ENCODE peak calls at places on chromosome 17, in five cellular contexts. One of them, this sample, is unnamed.

GRCh38 chr17:6361733-6362132 is 73.2 kb downstream of the AIPL1 start:
- DNase-seq in HT-29: no peak
- DNase-seq in M059J: no peak
- DNase-seq in NCI-H1417: no peak
- DNase-seq in AG10803: no peak
- DNase-seq in this sample: no peak

GRCh38 chr17:10871914-10872313 is 34.0 kb upstream of the PIRT start:
- DNase-seq in HT-29: no peak
- DNase-seq in M059J: no peak
- DNase-seq in NCI-H1417: no peak
- DNase-seq in AG10803: no peak
- DNase-seq in this sample: no peak

GRCh38 chr17:81871387-81872120 is 417 bp upstream of the ARHGDIA start:
- DNase-seq in HT-29: peak
- DNase-seq in M059J: peak
- DNase-seq in NCI-H1417: peak
- DNase-seq in AG10803: peak
- DNase-seq in this sample: peak

GRCh38 chr17:6350806-6351205 is 84.1 kb downstream of the AIPL1 start:
- DNase-seq in HT-29: no peak
- DNase-seq in M059J: no peak
- DNase-seq in NCI-H1417: no peak
- DNase-seq in AG10803: no peak
- DNase-seq in this sample: no peak

GRCh38 chr17:78284146-78284545 is 52.7 kb downstream of the TMEM235 start:
- DNase-seq in HT-29: no peak
- DNase-seq in M059J: no peak
- DNase-seq in NCI-H1417: no peak
- DNase-seq in AG10803: peak
- DNase-seq in this sample: no peak

GRCh38 chr17:61484174-61484573 is 32.0 kb downstream of the TBX4 start:
- DNase-seq in HT-29: no peak
- DNase-seq in M059J: no peak
- DNase-seq in NCI-H1417: peak
- DNase-seq in AG10803: peak
- DNase-seq in this sample: no peak

GRCh38 chr17:34259151-34259550 is 4.1 kb downstream of the CCL2 start:
- DNase-seq in HT-29: no peak
- DNase-seq in M059J: peak
- DNase-seq in NCI-H1417: no peak
- DNase-seq in AG10803: peak
- DNase-seq in this sample: no peak

GRCh38 chr17:75090871-75091854 is 3.4 kb downstream of the SLC16A5 start:
- DNase-seq in HT-29: peak
- DNase-seq in M059J: no peak
- DNase-seq in NCI-H1417: no peak
- DNase-seq in AG10803: no peak
- DNase-seq in this sample: no peak

GRCh38 chr17:2266045-2266864 is 37.3 kb downstream of the SMG6 start:
- DNase-seq in HT-29: no peak
- DNase-seq in M059J: no peak
- DNase-seq in NCI-H1417: no peak
- DNase-seq in AG10803: no peak
- DNase-seq in this sample: peak

GRCh38 chr17:7440113-7440822 is 956 bp downstream of the FGF11 start:
- DNase-seq in HT-29: no peak
- DNase-seq in M059J: peak
- DNase-seq in NCI-H1417: peak
- DNase-seq in AG10803: no peak
- DNase-seq in this sample: no peak

GRCh38 chr17:81338301-81339179 is 43.4 kb upstream of the SLC38A10 start:
- DNase-seq in HT-29: no peak
- DNase-seq in M059J: no peak
- DNase-seq in NCI-H1417: no peak
- DNase-seq in AG10803: no peak
- DNase-seq in this sample: no peak

GRCh38 chr17:50020841-50021599 is 26.0 kb upstream of the DLX3 start:
- DNase-seq in HT-29: no peak
- DNase-seq in M059J: no peak
- DNase-seq in NCI-H1417: no peak
- DNase-seq in AG10803: no peak
- DNase-seq in this sample: peak

GRCh38 chr17:41520821-41521521 is 2.3 kb upstream of the KRT15 start:
- DNase-seq in HT-29: peak
- DNase-seq in M059J: peak
- DNase-seq in NCI-H1417: peak
- DNase-seq in AG10803: no peak
- DNase-seq in this sample: no peak

GRCh38 chr17:70629902-70630301 is 460.6 kb downstream of the KCNJ2 start:
- DNase-seq in HT-29: peak
- DNase-seq in M059J: no peak
- DNase-seq in NCI-H1417: no peak
- DNase-seq in AG10803: no peak
- DNase-seq in this sample: peak

GRCh38 chr17:57586099-57586702 is 158.9 kb downstream of the CCDC182 start:
- DNase-seq in HT-29: no peak
- DNase-seq in M059J: no peak
- DNase-seq in NCI-H1417: peak
- DNase-seq in AG10803: no peak
- DNase-seq in this sample: no peak

GRCh38 chr17:72578817-72579470 is 458.1 kb downstream of the SOX9 start:
- DNase-seq in HT-29: no peak
- DNase-seq in M059J: no peak
- DNase-seq in NCI-H1417: no peak
- DNase-seq in AG10803: no peak
- DNase-seq in this sample: no peak

GRCh38 chr17:58245428-58246103 is 7.2 kb downstream of the LPO start:
- DNase-seq in HT-29: no peak
- DNase-seq in M059J: no peak
- DNase-seq in NCI-H1417: no peak
- DNase-seq in AG10803: no peak
- DNase-seq in this sample: no peak

GRCh38 chr17:36529121-36529520 is 5.5 kb downstream of the MYO19 start:
- DNase-seq in HT-29: no peak
- DNase-seq in M059J: peak
- DNase-seq in NCI-H1417: no peak
- DNase-seq in AG10803: peak
- DNase-seq in this sample: peak

GRCh38 chr17:30970757-30971567 is at the start of gene RNF135:
- DNase-seq in HT-29: peak
- DNase-seq in M059J: peak
- DNase-seq in NCI-H1417: peak
- DNase-seq in AG10803: peak
- DNase-seq in this sample: peak

GRCh38 chr17:56742601-56743000 is 91.1 kb downstream of the C17orf67 start:
- DNase-seq in HT-29: no peak
- DNase-seq in M059J: peak
- DNase-seq in NCI-H1417: no peak
- DNase-seq in AG10803: peak
- DNase-seq in this sample: peak

GRCh38 chr17:36118477-36119353 is 15.1 kb downstream of the CCL4 start:
- DNase-seq in HT-29: peak
- DNase-seq in M059J: no peak
- DNase-seq in NCI-H1417: no peak
- DNase-seq in AG10803: no peak
- DNase-seq in this sample: no peak

GRCh38 chr17:73803867-73804539 is 159.8 kb upstream of the SDK2 start:
- DNase-seq in HT-29: no peak
- DNase-seq in M059J: no peak
- DNase-seq in NCI-H1417: peak
- DNase-seq in AG10803: no peak
- DNase-seq in this sample: no peak

GRCh38 chr17:4721203-4722135 is 9.8 kb upstream of the MED11 start:
- DNase-seq in HT-29: peak
- DNase-seq in M059J: peak
- DNase-seq in NCI-H1417: no peak
- DNase-seq in AG10803: no peak
- DNase-seq in this sample: no peak

GRCh38 chr17:47726796-47727703 is 6.0 kb upstream of the TBX21 start:
- DNase-seq in HT-29: no peak
- DNase-seq in M059J: no peak
- DNase-seq in NCI-H1417: peak
- DNase-seq in AG10803: no peak
- DNase-seq in this sample: no peak

GRCh38 chr17:9684955-9685621 is 39.8 kb downstream of the USP43 start:
- DNase-seq in HT-29: no peak
- DNase-seq in M059J: peak
- DNase-seq in NCI-H1417: no peak
- DNase-seq in AG10803: no peak
- DNase-seq in this sample: no peak

GRCh38 chr17:49365667-49366066 is 3.6 kb upstream of the ZNF652 start:
- DNase-seq in HT-29: peak
- DNase-seq in M059J: peak
- DNase-seq in NCI-H1417: no peak
- DNase-seq in AG10803: peak
- DNase-seq in this sample: peak

GRCh38 chr17:12180644-12181261 is 160.1 kb downstream of the MAP2K4 start:
- DNase-seq in HT-29: peak
- DNase-seq in M059J: peak
- DNase-seq in NCI-H1417: peak
- DNase-seq in AG10803: peak
- DNase-seq in this sample: peak

GRCh38 chr17:82838386-82839063 is 1.3 kb downstream of the ZNF750 start:
- DNase-seq in HT-29: peak
- DNase-seq in M059J: no peak
- DNase-seq in NCI-H1417: no peak
- DNase-seq in AG10803: peak
- DNase-seq in this sample: no peak

GRCh38 chr17:43438626-43439529 is 40.1 kb downstream of the ARL4D start:
- DNase-seq in HT-29: no peak
- DNase-seq in M059J: no peak
- DNase-seq in NCI-H1417: peak
- DNase-seq in AG10803: no peak
- DNase-seq in this sample: no peak

GRCh38 chr17:2591040-2591640 is 2.3 kb upstream of the PAFAH1B1 start:
- DNase-seq in HT-29: no peak
- DNase-seq in M059J: no peak
- DNase-seq in NCI-H1417: no peak
- DNase-seq in AG10803: no peak
- DNase-seq in this sample: no peak

GRCh38 chr17:77708936-77709335 is 249.6 kb upstream of the TNRC6C start:
- DNase-seq in HT-29: no peak
- DNase-seq in M059J: no peak
- DNase-seq in NCI-H1417: no peak
- DNase-seq in AG10803: no peak
- DNase-seq in this sample: no peak

GRCh38 chr17:5355416-5356129 is 63.9 kb downstream of the NUP88 start:
- DNase-seq in HT-29: no peak
- DNase-seq in M059J: no peak
- DNase-seq in NCI-H1417: no peak
- DNase-seq in AG10803: peak
- DNase-seq in this sample: no peak

GRCh38 chr17:7685533-7686220 is 1.6 kb downstream of the TP53 start:
- DNase-seq in HT-29: peak
- DNase-seq in M059J: peak
- DNase-seq in NCI-H1417: peak
- DNase-seq in AG10803: peak
- DNase-seq in this sample: peak

GRCh38 chr17:57576744-57577143 is 168.4 kb downstream of the CCDC182 start:
- DNase-seq in HT-29: no peak
- DNase-seq in M059J: no peak
- DNase-seq in NCI-H1417: no peak
- DNase-seq in AG10803: no peak
- DNase-seq in this sample: no peak

GRCh38 chr17:49580055-49580721 is 4.5 kb downstream of the NXPH3 start:
- DNase-seq in HT-29: no peak
- DNase-seq in M059J: no peak
- DNase-seq in NCI-H1417: no peak
- DNase-seq in AG10803: no peak
- DNase-seq in this sample: no peak

GRCh38 chr17:50129303-50129945 is 536 bp downstream of the SAMD14 start:
- DNase-seq in HT-29: peak
- DNase-seq in M059J: peak
- DNase-seq in NCI-H1417: peak
- DNase-seq in AG10803: peak
- DNase-seq in this sample: no peak

GRCh38 chr17:30717290-30718098 is 107.0 kb downstream of the CRLF3 start:
- DNase-seq in HT-29: no peak
- DNase-seq in M059J: no peak
- DNase-seq in NCI-H1417: no peak
- DNase-seq in AG10803: no peak
- DNase-seq in this sample: no peak

This sample was measured in Kasumi-1.